ENCODE peak calls at places on chromosomes 11 and 22, in five cellular contexts. H, R, G, L and D are unnamed samples.

GRCh38 chr11:40288212-40288803 is 1171.1 kb downstream of the LRRC4C start:
- DNase-seq in G (no peak), H (no peak), L (no peak), R (no peak), D (no peak)

GRCh38 chr11:4903484-4903883 is at the start of gene OR51A7:
- DNase-seq in H (no peak), G (no peak), L (no peak), R (no peak), D (no peak)

GRCh38 chr11:68956142-68956541 is 24.6 kb downstream of the MRGPRD start:
- DNase-seq in H (peak; percentile 63), R (no peak), L (no peak), G (no peak), D (no peak)

GRCh38 chr11:124113890-124114289 is 1.4 kb upstream of the VWA5A start:
- DNase-seq in R (peak; percentile 8), G (no peak), L (no peak), H (no peak), D (no peak)

GRCh38 chr11:116653206-116653605 is 119.6 kb downstream of the BUD13 start:
- DNase-seq in H (no peak), L (no peak), R (no peak), G (no peak), D (no peak)

GRCh38 chr11:60343094-60343704 is 16.1 kb downstream of the MS4A6E start:
- DNase-seq in R (no peak), L (no peak), G (peak; percentile 29), H (no peak), D (no peak)

GRCh38 chr11:67648796-67649613 is 1.5 kb downstream of the ACY3 start:
- DNase-seq in R (no peak), L (no peak), H (no peak), G (no peak), D (no peak)

GRCh38 chr11:69368119-69368880 is 74.3 kb downstream of the MYEOV start:
- DNase-seq in R (no peak), G (no peak), L (no peak), H (peak; percentile 0), D (no peak)

GRCh38 chr11:81579339-81579738 is 1154.3 kb downstream of the FAM181B start:
- DNase-seq in G (no peak), H (no peak), R (no peak), L (no peak), D (no peak)

GRCh38 chr11:57100638-57101312 is 81.0 kb upstream of the LRRC55 start:
- DNase-seq in R (no peak), L (no peak), G (no peak), H (no peak), D (no peak)

GRCh38 chr11:12724301-12725046 is 50.3 kb downstream of the TEAD1 start:
- DNase-seq in H (no peak), R (peak; percentile 95), G (peak; percentile 88), L (peak; percentile 88), D (no peak)

GRCh38 chr11:68040121-68040956 is 1.5 kb downstream of the TCIRG1 start:
- DNase-seq in H (peak; percentile 53), R (peak; percentile 73), G (peak; percentile 64), L (peak; percentile 19), D (no peak)

GRCh38 chr11:128406365-128406706 is 181.0 kb downstream of the ETS1 start:
- DNase-seq in L (no peak), H (no peak), R (no peak), G (no peak), D (no peak)

GRCh38 chr11:5509803-5510202 is at the start of gene UBQLN3:
- DNase-seq in L (no peak), G (no peak), R (no peak), H (no peak), D (no peak)

GRCh38 chr22:24772493-24773220 is 1.9 kb downstream of the PIWIL3 start:
- DNase-seq in R (peak; percentile 54), L (peak; percentile 19), G (peak; percentile 69), H (peak; percentile 53), D (no peak)

GRCh38 chr11:84899740-84900139 is 727.4 kb downstream of the DLG2 start:
- DNase-seq in H (no peak), G (peak; percentile 43), R (peak; percentile 5), L (peak; percentile 7), D (no peak)

GRCh38 chr11:59611570-59612565 is 3.7 kb downstream of the OSBP start:
- DNase-seq in R (peak; percentile 67), H (no peak), L (no peak), G (no peak), D (no peak)

GRCh38 chr11:47641585-47642098 is 717 bp downstream of the MTCH2 start:
- DNase-seq in H (no peak), L (no peak), G (no peak), R (no peak), D (no peak)

GRCh38 chr22:20023214-20023613 is 2.3 kb downstream of the TANGO2 start:
- DNase-seq in H (no peak), G (no peak), L (no peak), R (no peak), D (no peak)

GRCh38 chr11:119907934-119908760 is 179.1 kb upstream of the NECTIN1 start:
- DNase-seq in H (no peak), G (no peak), L (no peak), R (no peak), D (peak; percentile 41)

GRCh38 chr11:17164361-17165246 is 43.2 kb downstream of the PIK3C2A start:
- DNase-seq in H (no peak), L (peak; percentile 24), R (peak; percentile 15), G (no peak), D (no peak)

GRCh38 chr11:41309111-41309522 is 150.3 kb downstream of the LRRC4C start:
- DNase-seq in G (no peak), R (no peak), L (no peak), H (no peak), D (no peak)

GRCh38 chr11:113311536-113311935 is 2.8 kb upstream of the TTC12 start:
- DNase-seq in G (no peak), R (peak; percentile 18), H (no peak), L (no peak), D (no peak)

GRCh38 chr11:45736424-45736823 is 68.5 kb upstream of the SLC35C1 start:
- DNase-seq in G (peak; percentile 56), R (peak; percentile 19), H (no peak), L (peak; percentile 9), D (no peak)

GRCh38 chr22:28283025-28283654 is 364.1 kb upstream of the PITPNB start:
- DNase-seq in L (no peak), G (no peak), R (peak; percentile 52), H (no peak), D (no peak)

GRCh38 chr11:86735462-86736302 is 63.3 kb upstream of the ME3 start:
- DNase-seq in R (peak; percentile 82), H (no peak), L (no peak), G (peak; percentile 95), D (no peak)

GRCh38 chr22:50292643-50293440 is 14.6 kb downstream of the PLXNB2 start:
- DNase-seq in R (no peak), L (no peak), G (no peak), H (no peak), D (no peak)

GRCh38 chr11:11020219-11020726 is 162.4 kb upstream of the ZBED5 start:
- DNase-seq in H (no peak), R (no peak), G (no peak), L (no peak), D (no peak)

GRCh38 chr11:64058494-64058893 is 22.8 kb downstream of the FLRT1 start:
- DNase-seq in L (no peak), R (no peak), G (no peak), H (no peak), D (no peak)

GRCh38 chr22:46395145-46395544 is 59.6 kb downstream of the TRMU start:
- DNase-seq in H (no peak), G (no peak), R (no peak), L (no peak), D (no peak)

GRCh38 chr11:129973068-129973467 is 29.6 kb downstream of the PRDM10 start:
- DNase-seq in L (no peak), H (no peak), G (no peak), R (no peak), D (no peak)

GRCh38 chr11:56846631-56847400 is 98.3 kb upstream of the OR9G4 start:
- DNase-seq in R (no peak), L (no peak), G (no peak), H (no peak), D (no peak)

DNA sequence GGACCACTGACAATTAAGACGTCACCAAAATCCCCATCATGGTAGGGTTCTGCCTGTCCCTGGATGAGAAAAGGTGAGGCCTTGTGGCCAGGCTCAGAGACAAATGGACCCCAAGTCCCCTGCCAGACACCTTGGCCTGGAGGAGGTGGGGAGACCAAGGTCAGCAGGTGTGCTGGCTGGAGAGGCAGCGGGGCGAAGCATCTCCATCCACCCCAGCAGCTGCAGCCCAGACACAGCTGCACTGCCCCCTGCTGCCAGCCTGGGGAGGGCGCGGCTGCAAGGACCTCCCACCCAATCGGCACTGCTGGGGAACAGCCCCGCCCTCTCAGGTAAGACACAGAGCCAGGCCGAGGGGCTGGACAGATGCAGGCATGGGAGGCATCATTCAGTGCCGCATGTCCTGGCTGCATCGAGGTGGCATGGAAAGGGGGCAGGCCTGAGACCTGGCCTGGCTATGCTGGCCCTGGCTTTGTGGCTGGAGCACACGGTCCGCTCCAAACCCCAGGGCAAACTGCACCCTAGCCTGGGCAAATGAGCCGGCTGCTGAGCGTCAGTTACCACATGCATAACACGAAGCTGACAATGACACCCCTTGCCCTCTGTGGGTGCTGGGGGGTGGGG is 12.2 kb upstream of the MFNG start:
- DNase-seq in L (no peak), R (no peak), H (peak; percentile 78), G (peak; percentile 52), D (peak; percentile 51)
- TF ChIP-seq CTCF in L (peak; percentile 56), R (peak; percentile 17), H (peak; percentile 63), G (peak; percentile 30), D (peak; percentile 28)

DNA sequence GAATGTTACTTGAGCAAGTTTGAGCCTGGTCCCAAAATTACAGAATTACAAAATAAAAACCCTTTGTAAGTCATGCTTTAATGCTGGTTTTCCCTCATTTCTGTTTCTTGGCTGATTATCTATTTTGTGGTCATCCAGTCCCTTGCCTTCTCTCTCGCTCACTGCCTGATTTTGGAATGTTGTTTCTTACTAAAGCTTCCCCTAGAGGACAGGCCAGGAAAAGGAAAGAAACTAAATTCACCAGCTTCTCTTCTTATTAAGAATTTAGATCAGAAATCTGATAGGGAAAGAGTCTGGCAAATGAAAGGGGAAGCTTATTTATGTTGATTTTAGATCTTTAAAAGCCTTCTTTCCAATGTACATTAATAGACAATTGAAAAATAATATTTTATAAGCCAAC is 16.6 kb upstream of the BDNF start:
- DNase-seq in G (no peak), H (no peak), L (no peak), R (peak; percentile 71), D (no peak)
- TF ChIP-seq CTCF in G (no peak), H (no peak), L (peak; percentile 22), R (peak; percentile 60), D (no peak)

GRCh38 chr11:65595921-65596281 is 301 bp upstream of the KCNK7 start:
- DNase-seq in L (no peak), G (no peak), H (no peak), R (no peak), D (no peak)
- TF ChIP-seq CTCF in L (no peak), G (no peak), H (no peak), R (no peak), D (no peak)

GRCh38 chr11:102936864-102937509 is 18.5 kb downstream of the MMP13 start:
- DNase-seq in R (no peak), H (no peak), L (no peak), G (no peak), D (no peak)

GRCh38 chr11:102934735-102935134 is 20.8 kb downstream of the MMP13 start:
- DNase-seq in L (no peak), H (no peak), G (no peak), R (no peak), D (no peak)

GRCh38 chr11:102932678-102933077 is 22.9 kb downstream of the MMP13 start:
- DNase-seq in L (no peak), G (no peak), R (no peak), H (no peak), D (no peak)

GRCh38 chr11:102933627-102934026 is 21.9 kb downstream of the MMP13 start:
- DNase-seq in L (no peak), G (no peak), H (no peak), R (no peak), D (no peak)

GRCh38 chr11:102935514-102935913 is 20.0 kb downstream of the MMP13 start:
- DNase-seq in H (no peak), G (no peak), R (no peak), L (no peak), D (no peak)
- TF ChIP-seq CTCF in H (peak; percentile 42), G (no peak), R (peak; percentile 7), L (peak; percentile 22), D (no peak)